ENCODE peak calls at places on chromosomes 3 and 15, in five cellular contexts. Z is lower leg skin, V is endothelial cell, K is uterus, U is substantia nigra. H is an unnamed sample.
A peak's percentile ranks its signal among the peaks of the same experiment; 100 is the strongest.

GRCh38 chr15:91408476-91409076 is 308.5 kb downstream of the SV2B start:
- DNase-seq in Z (no peak), V (no peak), K (peak; percentile 25), U (no peak), H (no peak)

GRCh38 chr3:39361252-39361927 is 21.8 kb upstream of the SLC25A38 start:
- DNase-seq in Z (no peak), V (no peak), K (no peak), U (no peak), H (no peak)

GRCh38 chr3:195366200-195366910 is 76.5 kb downstream of the ACAP2 start:
- DNase-seq in Z (no peak), V (no peak), K (no peak), U (no peak), H (no peak)

GRCh38 chr3:17742092-17742836 is at the start of gene TBC1D5:
- DNase-seq in Z (peak; percentile 93), V (peak; percentile 94), K (peak; percentile 96), U (peak; percentile 85), H (peak; percentile 90)

GRCh38 chr3:73766599-73767378 is 142.0 kb upstream of the PDZRN3 start:
- DNase-seq in Z (peak; percentile 32), V (no peak), K (peak; percentile 46), U (no peak), H (no peak)

GRCh38 chr15:31468911-31469800 is 142.5 kb downstream of the KLF13 start:
- DNase-seq in Z (peak; percentile 13), V (no peak), K (no peak), U (no peak), H (no peak)

GRCh38 chr15:86664581-86664980 is 584.9 kb downstream of the AGBL1 start:
- DNase-seq in Z (no peak), V (no peak), K (no peak), U (no peak), H (no peak)

GRCh38 chr3:5095879-5096278 is 26.2 kb upstream of the ARL8B start:
- DNase-seq in Z (no peak), V (peak; percentile 63), K (peak; percentile 55), U (no peak), H (no peak)

GRCh38 chr15:65421360-65422215 is 1.2 kb downstream of the IGDCC4 start:
- DNase-seq in Z (no peak), V (peak; percentile 47), K (peak; percentile 54), U (no peak), H (no peak)

GRCh38 chr15:92076536-92076935 is 223.0 kb downstream of the SLCO3A1 start:
- DNase-seq in Z (no peak), V (no peak), K (no peak), U (no peak), H (no peak)

GRCh38 chr3:131232711-131233267 is 148.8 kb upstream of the NUDT16 start:
- DNase-seq in Z (no peak), V (no peak), K (no peak), U (no peak), H (no peak)